ENCODE peak calls at places on chromosomes 11 and 22, in seven cellular contexts. One of them, this sample, is unnamed.

GRCh38 chr11:2892215-2893020 is 6.8 kb upstream of the CDKN1C start:
- DNase-seq in gastrocnemius medialis: no peak
- DNase-seq in sigmoid colon: peak; percentile 83
- DNase-seq in fibroblast of lung: peak; percentile 40
- DNase-seq in endothelial cell of umbilical vein: peak; percentile 64
- DNase-seq in CD8-positive, alpha-beta T cell: peak; percentile 62
- DNase-seq in neuronal stem cell: peak; percentile 73
- DNase-seq in this sample: peak; percentile 48

GRCh38 chr11:15123849-15124248 is 9.1 kb downstream of the INSC start:
- DNase-seq in gastrocnemius medialis: no peak
- DNase-seq in sigmoid colon: no peak
- DNase-seq in fibroblast of lung: peak; percentile 89
- DNase-seq in endothelial cell of umbilical vein: no peak
- DNase-seq in CD8-positive, alpha-beta T cell: no peak
- DNase-seq in neuronal stem cell: no peak
- DNase-seq in this sample: no peak

GRCh38 chr11:4921796-4922195 is 2.3 kb downstream of the OR51G1 start:
- DNase-seq in gastrocnemius medialis: no peak
- DNase-seq in sigmoid colon: no peak
- DNase-seq in fibroblast of lung: no peak
- DNase-seq in endothelial cell of umbilical vein: no peak
- DNase-seq in CD8-positive, alpha-beta T cell: no peak
- DNase-seq in neuronal stem cell: no peak
- DNase-seq in this sample: no peak

GRCh38 chr22:38415046-38415445 is 40.0 kb downstream of the KCNJ4 start:
- DNase-seq in gastrocnemius medialis: no peak
- DNase-seq in sigmoid colon: peak; percentile 55
- DNase-seq in fibroblast of lung: no peak
- DNase-seq in endothelial cell of umbilical vein: no peak
- DNase-seq in CD8-positive, alpha-beta T cell: no peak
- DNase-seq in neuronal stem cell: no peak
- DNase-seq in this sample: no peak

GRCh38 chr11:110463153-110463552 is 33.4 kb downstream of the FDX1 start:
- DNase-seq in gastrocnemius medialis: no peak
- DNase-seq in sigmoid colon: no peak
- DNase-seq in fibroblast of lung: peak; percentile 56
- DNase-seq in endothelial cell of umbilical vein: peak; percentile 39
- DNase-seq in CD8-positive, alpha-beta T cell: peak; percentile 21
- DNase-seq in neuronal stem cell: peak; percentile 23
- DNase-seq in this sample: no peak

GRCh38 chr22:37242395-37242918 is 1.6 kb downstream of the RAC2 start:
- DNase-seq in gastrocnemius medialis: no peak
- DNase-seq in sigmoid colon: peak; percentile 73
- DNase-seq in fibroblast of lung: peak; percentile 40
- DNase-seq in endothelial cell of umbilical vein: peak; percentile 51
- DNase-seq in CD8-positive, alpha-beta T cell: peak; percentile 87
- DNase-seq in neuronal stem cell: no peak
- DNase-seq in this sample: peak; percentile 86

GRCh38 chr22:27937453-27937852 is 18.4 kb upstream of the PITPNB start:
- DNase-seq in gastrocnemius medialis: no peak
- DNase-seq in sigmoid colon: no peak
- DNase-seq in fibroblast of lung: no peak
- DNase-seq in endothelial cell of umbilical vein: no peak
- DNase-seq in CD8-positive, alpha-beta T cell: no peak
- DNase-seq in neuronal stem cell: no peak
- DNase-seq in this sample: no peak

GRCh38 chr11:115515647-115516046 is 11.4 kb upstream of the CADM1 start:
- DNase-seq in gastrocnemius medialis: no peak
- DNase-seq in sigmoid colon: no peak
- DNase-seq in fibroblast of lung: no peak
- DNase-seq in endothelial cell of umbilical vein: no peak
- DNase-seq in CD8-positive, alpha-beta T cell: no peak
- DNase-seq in neuronal stem cell: no peak
- DNase-seq in this sample: no peak

DNA sequence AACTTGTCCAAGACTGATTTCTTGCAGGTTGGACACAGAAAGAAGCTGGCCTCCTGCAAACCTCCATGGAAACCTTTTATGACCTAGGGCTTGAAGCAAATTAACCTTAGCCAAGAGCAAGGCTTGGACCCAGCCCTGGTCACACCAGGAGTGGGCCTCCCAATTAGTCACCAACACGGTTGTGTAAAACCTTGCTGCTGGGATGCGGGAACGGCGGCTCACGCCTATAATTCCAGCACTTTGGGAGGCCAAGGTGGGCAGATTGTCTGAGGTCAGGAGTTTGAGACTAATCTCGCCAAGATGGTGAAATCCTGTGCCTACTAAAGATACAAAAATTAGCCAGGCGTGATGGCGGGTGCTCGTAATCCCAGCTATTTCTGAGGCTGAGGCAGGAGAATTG is 419.9 kb downstream of the AASDHPPT start:
- DNase-seq in gastrocnemius medialis: no peak
- DNase-seq in sigmoid colon: no peak
- DNase-seq in fibroblast of lung: no peak
- DNase-seq in endothelial cell of umbilical vein: no peak
- DNase-seq in CD8-positive, alpha-beta T cell: no peak
- DNase-seq in neuronal stem cell: no peak
- DNase-seq in this sample: no peak
- H3K9me3 ChIP-seq in gastrocnemius medialis: no peaks in the 10 kb centered on the region
- H3K9me3 ChIP-seq in sigmoid colon: no peaks in the 10 kb centered on the region
- H3K9me3 ChIP-seq in fibroblast of lung: no peaks in the 10 kb centered on the region
- H3K9me3 ChIP-seq in endothelial cell of umbilical vein: no peaks in the 10 kb centered on the region
- H3K9me3 ChIP-seq in CD8-positive, alpha-beta T cell: no peaks in the 10 kb centered on the region
- H3K9me3 ChIP-seq in neuronal stem cell: no peaks in the 10 kb centered on the region
- H3K9me3 ChIP-seq in this sample: no peaks in the 10 kb centered on the region

GRCh38 chr11:17590463-17590862 is 43.4 kb downstream of the OTOG start:
- DNase-seq in gastrocnemius medialis: no peak
- DNase-seq in sigmoid colon: peak; percentile 48
- DNase-seq in fibroblast of lung: no peak
- DNase-seq in endothelial cell of umbilical vein: no peak
- DNase-seq in CD8-positive, alpha-beta T cell: no peak
- DNase-seq in neuronal stem cell: no peak
- DNase-seq in this sample: no peak
- H3K9me3 ChIP-seq in gastrocnemius medialis: no peaks in the 10 kb centered on the region
- H3K9me3 ChIP-seq in sigmoid colon: no peaks in the 10 kb centered on the region
- H3K9me3 ChIP-seq in fibroblast of lung: no peaks in the 10 kb centered on the region
- H3K9me3 ChIP-seq in endothelial cell of umbilical vein: no peaks in the 10 kb centered on the region
- H3K9me3 ChIP-seq in CD8-positive, alpha-beta T cell: no peaks in the 10 kb centered on the region
- H3K9me3 ChIP-seq in neuronal stem cell: no peaks in the 10 kb centered on the region
- H3K9me3 ChIP-seq in this sample: no peaks in the 10 kb centered on the region

DNA sequence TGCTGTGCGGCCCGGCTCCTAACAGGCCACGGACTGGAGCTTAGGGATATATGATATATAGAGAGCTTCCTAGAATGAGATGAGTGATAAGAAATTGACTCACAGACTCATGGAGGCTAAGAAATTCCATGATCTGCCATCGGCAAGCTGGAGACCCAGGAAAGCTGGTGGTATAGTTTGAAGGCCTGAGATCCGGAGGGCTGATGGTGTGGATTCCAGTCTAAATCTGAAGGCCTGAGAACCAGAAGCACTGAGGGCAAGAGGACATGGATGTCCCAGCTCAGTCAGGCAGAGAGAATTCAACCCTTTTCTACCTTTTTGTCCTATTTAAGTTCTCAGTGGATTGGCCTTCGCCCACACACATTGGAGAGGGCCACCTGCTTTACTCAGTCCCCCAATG is 564.8 kb downstream of the TBC1D22A start:
- DNase-seq in gastrocnemius medialis: no peak
- DNase-seq in sigmoid colon: no peak
- DNase-seq in fibroblast of lung: no peak
- DNase-seq in endothelial cell of umbilical vein: no peak
- DNase-seq in CD8-positive, alpha-beta T cell: no peak
- DNase-seq in neuronal stem cell: no peak
- DNase-seq in this sample: no peak
- H3K9me3 ChIP-seq in gastrocnemius medialis: no peaks in the 10 kb centered on the region
- H3K9me3 ChIP-seq in sigmoid colon: peaks cover 2% of the 10 kb centered on the region
- H3K9me3 ChIP-seq in fibroblast of lung: no peaks in the 10 kb centered on the region
- H3K9me3 ChIP-seq in endothelial cell of umbilical vein: no peaks in the 10 kb centered on the region
- H3K9me3 ChIP-seq in CD8-positive, alpha-beta T cell: no peaks in the 10 kb centered on the region
- H3K9me3 ChIP-seq in neuronal stem cell: no peaks in the 10 kb centered on the region
- H3K9me3 ChIP-seq in this sample: no peaks in the 10 kb centered on the region

DNA sequence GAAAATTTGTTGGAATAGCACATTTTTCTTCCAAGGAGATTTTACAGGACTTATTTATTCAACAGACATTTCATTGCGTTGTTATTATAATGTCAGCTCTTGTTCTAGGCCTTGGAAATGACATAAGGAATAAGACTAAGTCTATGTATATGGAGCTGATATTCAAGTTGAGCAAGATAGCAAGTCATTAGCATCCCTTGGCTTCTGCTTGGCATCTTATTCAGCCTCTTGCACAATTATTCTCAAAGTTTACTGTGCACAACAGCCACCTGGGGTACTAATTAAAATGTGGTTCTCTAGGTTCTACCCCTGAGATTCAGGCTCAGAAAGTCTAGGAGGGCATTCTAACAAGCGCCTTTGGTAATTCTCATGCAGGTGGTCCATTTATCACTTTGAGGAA is 304.8 kb upstream of the DDI1 start:
- DNase-seq in gastrocnemius medialis: no peak
- DNase-seq in sigmoid colon: no peak
- DNase-seq in fibroblast of lung: no peak
- DNase-seq in endothelial cell of umbilical vein: no peak
- DNase-seq in CD8-positive, alpha-beta T cell: no peak
- DNase-seq in neuronal stem cell: no peak
- DNase-seq in this sample: no peak
- H3K9me3 ChIP-seq in gastrocnemius medialis: no peaks in the 10 kb centered on the region
- H3K9me3 ChIP-seq in sigmoid colon: no peaks in the 10 kb centered on the region
- H3K9me3 ChIP-seq in fibroblast of lung: no peaks in the 10 kb centered on the region
- H3K9me3 ChIP-seq in endothelial cell of umbilical vein: no peaks in the 10 kb centered on the region
- H3K9me3 ChIP-seq in CD8-positive, alpha-beta T cell: no peaks in the 10 kb centered on the region
- H3K9me3 ChIP-seq in neuronal stem cell: peaks cover 21% of the 10 kb centered on the region
- H3K9me3 ChIP-seq in this sample: no peaks in the 10 kb centered on the region

GRCh38 chr11:37688461-37688860 is 1090.4 kb upstream of the RAG2 start:
- DNase-seq in gastrocnemius medialis: no peak
- DNase-seq in sigmoid colon: no peak
- DNase-seq in fibroblast of lung: no peak
- DNase-seq in endothelial cell of umbilical vein: no peak
- DNase-seq in CD8-positive, alpha-beta T cell: no peak
- DNase-seq in neuronal stem cell: no peak
- DNase-seq in this sample: no peak
- H3K9me3 ChIP-seq in gastrocnemius medialis: no peaks in the 10 kb centered on the region
- H3K9me3 ChIP-seq in sigmoid colon: no peaks in the 10 kb centered on the region
- H3K9me3 ChIP-seq in fibroblast of lung: no peaks in the 10 kb centered on the region
- H3K9me3 ChIP-seq in endothelial cell of umbilical vein: no peaks in the 10 kb centered on the region
- H3K9me3 ChIP-seq in CD8-positive, alpha-beta T cell: no peaks in the 10 kb centered on the region
- H3K9me3 ChIP-seq in neuronal stem cell: no peaks in the 10 kb centered on the region
- H3K9me3 ChIP-seq in this sample: no peaks in the 10 kb centered on the region

GRCh38 chr22:48362736-48363404 is 1464.8 kb downstream of the BRD1 start:
- DNase-seq in gastrocnemius medialis: no peak
- DNase-seq in sigmoid colon: peak; percentile 49
- DNase-seq in fibroblast of lung: no peak
- DNase-seq in endothelial cell of umbilical vein: no peak
- DNase-seq in CD8-positive, alpha-beta T cell: no peak
- DNase-seq in neuronal stem cell: no peak
- DNase-seq in this sample: no peak
- H3K9me3 ChIP-seq in gastrocnemius medialis: no peaks in the 10 kb centered on the region
- H3K9me3 ChIP-seq in sigmoid colon: no peaks in the 10 kb centered on the region
- H3K9me3 ChIP-seq in fibroblast of lung: no peaks in the 10 kb centered on the region
- H3K9me3 ChIP-seq in endothelial cell of umbilical vein: peaks cover 10% of the 10 kb centered on the region
- H3K9me3 ChIP-seq in CD8-positive, alpha-beta T cell: no peaks in the 10 kb centered on the region
- H3K9me3 ChIP-seq in neuronal stem cell: no peaks in the 10 kb centered on the region
- H3K9me3 ChIP-seq in this sample: no peaks in the 10 kb centered on the region

GRCh38 chr11:55838452-55838851 is at the start of gene OR5D16:
- DNase-seq in gastrocnemius medialis: no peak
- DNase-seq in sigmoid colon: no peak
- DNase-seq in fibroblast of lung: no peak
- DNase-seq in endothelial cell of umbilical vein: no peak
- DNase-seq in CD8-positive, alpha-beta T cell: no peak
- DNase-seq in neuronal stem cell: no peak
- DNase-seq in this sample: no peak
- H3K9me3 ChIP-seq in gastrocnemius medialis: no peaks in the 10 kb centered on the region
- H3K9me3 ChIP-seq in sigmoid colon: no peaks in the 10 kb centered on the region
- H3K9me3 ChIP-seq in fibroblast of lung: no peaks in the 10 kb centered on the region
- H3K9me3 ChIP-seq in endothelial cell of umbilical vein: peaks cover 3% of the 10 kb centered on the region
- H3K9me3 ChIP-seq in CD8-positive, alpha-beta T cell: no peaks in the 10 kb centered on the region
- H3K9me3 ChIP-seq in neuronal stem cell: no peaks in the 10 kb centered on the region
- H3K9me3 ChIP-seq in this sample: no peaks in the 10 kb centered on the region

GRCh38 chr11:35671396-35672127 is 9.0 kb downstream of the TRIM44 start:
- DNase-seq in gastrocnemius medialis: no peak
- DNase-seq in sigmoid colon: no peak
- DNase-seq in fibroblast of lung: no peak
- DNase-seq in endothelial cell of umbilical vein: no peak
- DNase-seq in CD8-positive, alpha-beta T cell: no peak
- DNase-seq in neuronal stem cell: no peak
- DNase-seq in this sample: no peak

GRCh38 chr11:35663408-35663702 is 780 bp downstream of the TRIM44 start:
- DNase-seq in gastrocnemius medialis: no peak
- DNase-seq in sigmoid colon: no peak
- DNase-seq in fibroblast of lung: no peak
- DNase-seq in endothelial cell of umbilical vein: no peak
- DNase-seq in CD8-positive, alpha-beta T cell: no peak
- DNase-seq in neuronal stem cell: no peak
- DNase-seq in this sample: no peak

GRCh38 chr11:35662649-35663407 is at the start of gene TRIM44:
- DNase-seq in gastrocnemius medialis: peak; percentile 73
- DNase-seq in sigmoid colon: peak; percentile 91
- DNase-seq in fibroblast of lung: peak; percentile 85
- DNase-seq in endothelial cell of umbilical vein: peak; percentile 82
- DNase-seq in CD8-positive, alpha-beta T cell: peak; percentile 77
- DNase-seq in neuronal stem cell: peak; percentile 54
- DNase-seq in this sample: peak; percentile 64

GRCh38 chr11:35664977-35665441 is 2.4 kb downstream of the TRIM44 start:
- DNase-seq in gastrocnemius medialis: no peak
- DNase-seq in sigmoid colon: no peak
- DNase-seq in fibroblast of lung: peak; percentile 41
- DNase-seq in endothelial cell of umbilical vein: no peak
- DNase-seq in CD8-positive, alpha-beta T cell: no peak
- DNase-seq in neuronal stem cell: no peak
- DNase-seq in this sample: no peak

DNA sequence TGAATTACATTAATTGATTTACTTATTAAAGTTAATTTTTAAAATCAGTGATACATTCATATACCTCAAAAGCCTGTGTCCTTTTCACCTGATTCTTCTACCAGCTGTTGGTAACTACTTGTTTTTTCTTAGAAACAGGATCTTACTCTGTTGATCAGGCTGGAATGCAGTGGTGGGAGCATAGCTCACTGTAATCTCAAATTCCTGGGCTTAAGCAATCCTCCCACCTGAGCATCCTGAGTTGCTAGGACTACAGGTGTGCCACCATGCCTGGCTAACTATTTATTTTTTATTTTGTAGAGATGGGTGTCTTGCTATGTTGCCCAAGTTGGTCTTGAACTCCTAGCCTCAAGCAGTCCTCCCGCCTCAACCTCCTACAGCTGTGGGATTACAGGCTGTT is 4.7 kb downstream of the TRIM44 start:
- DNase-seq in gastrocnemius medialis: no peak
- DNase-seq in sigmoid colon: no peak
- DNase-seq in fibroblast of lung: no peak
- DNase-seq in endothelial cell of umbilical vein: no peak
- DNase-seq in CD8-positive, alpha-beta T cell: no peak
- DNase-seq in neuronal stem cell: no peak
- DNase-seq in this sample: no peak
- H3K9me3 ChIP-seq in gastrocnemius medialis: no peaks in the 10 kb centered on the region
- H3K9me3 ChIP-seq in sigmoid colon: no peaks in the 10 kb centered on the region
- H3K9me3 ChIP-seq in fibroblast of lung: no peaks in the 10 kb centered on the region
- H3K9me3 ChIP-seq in endothelial cell of umbilical vein: no peaks in the 10 kb centered on the region
- H3K9me3 ChIP-seq in CD8-positive, alpha-beta T cell: no peaks in the 10 kb centered on the region
- H3K9me3 ChIP-seq in neuronal stem cell: peaks cover 51% of the 10 kb centered on the region
- H3K9me3 ChIP-seq in this sample: no peaks in the 10 kb centered on the region

GRCh38 chr22:47296405-47297260 is 534.2 kb downstream of the TBC1D22A start:
- DNase-seq in gastrocnemius medialis: no peak
- DNase-seq in sigmoid colon: no peak
- DNase-seq in fibroblast of lung: no peak
- DNase-seq in endothelial cell of umbilical vein: no peak
- DNase-seq in CD8-positive, alpha-beta T cell: no peak
- DNase-seq in neuronal stem cell: no peak
- DNase-seq in this sample: no peak
- H3K9me3 ChIP-seq in gastrocnemius medialis: no peaks in the 10 kb centered on the region
- H3K9me3 ChIP-seq in sigmoid colon: no peaks in the 10 kb centered on the region
- H3K9me3 ChIP-seq in fibroblast of lung: no peaks in the 10 kb centered on the region
- H3K9me3 ChIP-seq in endothelial cell of umbilical vein: no peaks in the 10 kb centered on the region
- H3K9me3 ChIP-seq in CD8-positive, alpha-beta T cell: no peaks in the 10 kb centered on the region
- H3K9me3 ChIP-seq in neuronal stem cell: no peaks in the 10 kb centered on the region
- H3K9me3 ChIP-seq in this sample: no peaks in the 10 kb centered on the region